ENCODE peak calls at places on chromosomes 13 and 19, in six cellular contexts. Q, Y, T, M, J and X are unnamed samples.

GRCh38 chr19:18029617-18030338 is 21.8 kb downstream of the ARRDC2 start:
- DNase-seq in Q (peak), Y (peak), T (no peak), M (peak), J (peak), X (no peak)

GRCh38 chr13:27403252-27403678 is 21.2 kb upstream of the GTF3A start:
- DNase-seq in Q (peak), Y (no peak), T (peak), M (peak), J (no peak), X (peak)

GRCh38 chr19:1168877-1169791 is 4.9 kb downstream of the SBNO2 start:
- DNase-seq in Q (peak), Y (peak), T (peak), M (peak), J (no peak), X (peak)

GRCh38 chr13:110403315-110403714 is 96.2 kb downstream of the COL4A2 start:
- DNase-seq in Q (no peak), Y (no peak), T (peak), M (no peak), J (no peak), X (no peak)

GRCh38 chr13:113808058-113808834 is 49.2 kb downstream of the TMEM255B start:
- DNase-seq in Q (no peak), Y (no peak), T (no peak), M (no peak), J (no peak), X (no peak)

GRCh38 chr19:14113762-14114414 is 3.7 kb downstream of the PRKACA start:
- DNase-seq in Q (no peak), Y (no peak), T (no peak), M (peak), J (no peak), X (no peak)

GRCh38 chr19:10288662-10289166 is 1.0 kb upstream of the ICAM5 start:
- DNase-seq in Q (peak), Y (peak), T (peak), M (no peak), J (peak), X (no peak)

GRCh38 chr19:1826557-1827521 is 14.8 kb upstream of the ATP8B3 start:
- DNase-seq in Q (no peak), Y (no peak), T (no peak), M (no peak), J (no peak), X (no peak)

GRCh38 chr19:4161415-4162077 is 8.1 kb downstream of the CREB3L3 start:
- DNase-seq in Q (no peak), Y (no peak), T (no peak), M (no peak), J (no peak), X (no peak)

GRCh38 chr13:71606818-71607217 is 260.2 kb downstream of the DACH1 start:
- DNase-seq in Q (no peak), Y (no peak), T (no peak), M (no peak), J (no peak), X (no peak)

GRCh38 chr19:29515706-29516357 is 10.0 kb upstream of the VSTM2B start:
- DNase-seq in Q (no peak), Y (no peak), T (no peak), M (no peak), J (peak), X (no peak)

GRCh38 chr13:29924482-29924884 is 74.1 kb upstream of the UBL3 start:
- DNase-seq in Q (peak), Y (peak), T (peak), M (peak), J (no peak), X (peak)
- H3K4me3 ChIP-seq in Q (no peak), Y (no peak), T (no peak), M (no peak), J (no peak), X (no peak)

GRCh38 chr19:33883869-33884519 is 87.3 kb downstream of the KCTD15 start:
- DNase-seq in Q (no peak), Y (no peak), T (no peak), M (peak), J (no peak), X (no peak)
- H3K4me3 ChIP-seq in Q (no peak), Y (no peak), T (no peak), M (peak), J (no peak), X (no peak)

DNA sequence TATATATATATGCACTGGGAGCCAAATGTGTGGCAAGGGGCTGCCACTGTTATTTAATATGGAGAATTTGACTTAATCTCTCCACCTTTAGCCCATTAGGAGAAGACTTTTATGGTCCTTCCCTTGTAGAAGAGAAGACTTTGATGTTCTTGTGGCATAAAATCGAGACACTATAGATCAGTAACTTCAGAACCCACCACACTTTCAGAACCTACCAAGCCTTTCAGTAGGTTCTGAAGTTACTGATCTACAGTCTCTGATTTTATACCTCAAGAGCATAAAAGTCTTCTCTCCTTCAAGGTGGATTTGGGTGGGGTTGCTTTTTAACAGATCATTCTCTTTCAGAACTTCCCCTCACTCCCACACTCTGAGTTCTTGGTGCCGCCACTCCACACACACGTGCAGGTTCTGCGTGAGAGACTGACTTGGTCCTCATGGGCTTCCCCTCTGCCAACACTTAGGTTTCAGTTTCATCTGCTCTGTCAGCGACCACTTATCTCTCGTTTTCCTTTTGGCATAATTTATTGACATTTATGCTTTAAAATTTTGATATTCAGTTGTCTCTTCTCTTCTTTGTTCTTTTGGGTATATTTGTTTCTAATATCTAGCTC is 213.4 kb upstream of the PCDH17 start:
- DNase-seq in Q (no peak), Y (no peak), T (no peak), M (no peak), J (no peak), X (no peak)
- H3K4me3 ChIP-seq in Q (no peak), Y (no peak), T (no peak), M (no peak), J (no peak), X (no peak)

DNA sequence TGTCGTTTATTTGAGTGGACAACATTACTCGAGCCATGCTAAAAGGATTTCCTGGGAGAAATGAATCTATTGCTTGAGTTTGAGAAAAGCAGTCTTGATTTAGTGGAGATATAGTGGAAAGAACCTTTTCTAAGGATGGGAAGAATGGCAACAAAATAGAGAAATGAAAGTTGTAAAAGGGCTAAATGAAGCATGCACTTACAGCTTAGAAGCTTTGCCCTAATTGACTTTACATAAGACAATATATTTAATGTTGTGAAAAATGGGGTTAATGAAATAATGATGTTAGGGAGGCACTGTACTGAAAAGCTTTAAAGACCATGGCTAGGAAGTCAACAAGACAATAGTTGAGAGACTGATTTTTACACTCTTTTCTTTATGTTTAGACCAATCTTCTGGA is 35.4 kb downstream of the SLC10A2 start:
- DNase-seq in Q (no peak), Y (no peak), T (no peak), M (no peak), J (no peak), X (no peak)
- H3K4me3 ChIP-seq in Q (no peak), Y (no peak), T (no peak), M (no peak), J (no peak), X (no peak)

GRCh38 chr13:76597868-76598267 is 288.3 kb downstream of the KCTD12 start:
- DNase-seq in Q (no peak), Y (no peak), T (no peak), M (no peak), J (no peak), X (no peak)
- H3K4me3 ChIP-seq in Q (no peak), Y (no peak), T (no peak), M (no peak), J (no peak), X (no peak)

GRCh38 chr13:48593551-48593950 is 60.2 kb upstream of the CYSLTR2 start:
- DNase-seq in Q (no peak), Y (no peak), T (no peak), M (no peak), J (no peak), X (no peak)
- H3K4me3 ChIP-seq in Q (no peak), Y (no peak), T (no peak), M (no peak), J (no peak), X (no peak)

GRCh38 chr19:46014534-46014933 is 8.3 kb downstream of the PGLYRP1 start:
- DNase-seq in Q (no peak), Y (no peak), T (no peak), M (no peak), J (no peak), X (no peak)
- H3K4me3 ChIP-seq in Q (no peak), Y (no peak), T (no peak), M (peak), J (peak), X (no peak)

GRCh38 chr19:40467007-40467565 is 285 bp downstream of the SPTBN4 start:
- DNase-seq in Q (no peak), Y (no peak), T (no peak), M (peak), J (no peak), X (no peak)
- H3K4me3 ChIP-seq in Q (no peak), Y (peak), T (peak), M (peak), J (peak), X (peak)

GRCh38 chr19:8336665-8337064 is 6.4 kb downstream of the KANK3 start:
- DNase-seq in Q (no peak), Y (no peak), T (no peak), M (no peak), J (no peak), X (no peak)
- H3K4me3 ChIP-seq in Q (no peak), Y (no peak), T (no peak), M (no peak), J (no peak), X (no peak)

DNA sequence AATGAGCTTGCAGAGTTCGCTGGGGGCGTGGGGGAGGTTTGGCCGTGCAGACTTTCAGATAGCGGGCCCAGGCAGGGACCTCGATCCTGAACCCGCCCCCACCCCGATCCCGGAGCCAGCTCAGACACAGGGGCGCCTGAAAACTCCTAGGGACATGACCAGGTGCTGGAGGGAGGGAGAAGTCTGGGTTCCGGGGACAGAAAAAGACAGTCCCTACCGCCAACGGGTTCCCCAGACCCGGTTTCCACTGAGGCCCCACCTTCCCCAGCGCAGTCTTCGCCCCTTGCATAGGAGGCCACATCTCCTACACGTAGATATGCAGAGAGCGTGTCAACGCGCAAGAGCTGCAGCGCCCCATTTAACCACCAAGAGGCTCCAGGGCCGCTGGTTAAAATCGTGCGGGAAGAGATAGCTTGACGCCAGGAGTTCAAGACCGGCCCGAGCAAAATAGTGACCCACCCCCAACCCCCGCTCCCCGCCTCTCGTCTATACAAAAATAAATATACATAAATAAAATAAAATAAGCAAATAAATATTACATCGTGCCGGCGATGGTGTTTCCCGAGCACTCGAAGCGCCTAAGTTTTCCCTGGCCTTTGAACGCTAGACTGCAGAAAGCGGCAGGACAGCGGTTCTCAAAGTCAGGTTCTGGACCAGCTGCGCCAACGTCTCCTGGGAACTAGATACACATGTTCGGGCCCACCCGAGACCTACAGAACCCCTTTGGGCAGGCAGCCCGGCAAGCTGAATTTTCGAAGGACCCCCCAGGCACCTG is 8.3 kb downstream of the CCDC8 start:
- DNase-seq in Q (peak), Y (peak), T (no peak), M (no peak), J (no peak), X (no peak)
- H3K4me3 ChIP-seq in Q (no peak), Y (peak), T (no peak), M (peak), J (peak), X (no peak)